ENCODE peak calls at places on chromosomes 3 and 15, in five cellular contexts. F, V, O, Q and X are unnamed samples.

GRCh38 chr3:168990621-168991020 is 672.9 kb downstream of the MECOM start:
- DNase-seq in F (no peak), V (no peak), O (no peak), Q (no peak), X (no peak)

GRCh38 chr3:31704651-31705179 is 172.0 kb downstream of the STT3B start:
- DNase-seq in F (peak; percentile 85), V (peak; percentile 50), O (no peak), Q (peak; percentile 19), X (no peak)

GRCh38 chr3:109257269-109257668 is 59.0 kb downstream of the DPPA2 start:
- DNase-seq in F (peak; percentile 34), V (no peak), O (no peak), Q (peak; percentile 26), X (no peak)

GRCh38 chr3:117788086-117788485 is 1078.5 kb downstream of the TUSC7 start:
- DNase-seq in F (peak; percentile 5), V (no peak), O (no peak), Q (no peak), X (no peak)

GRCh38 chr15:22811640-22812039 is 25.2 kb downstream of the NIPA1 start:
- DNase-seq in F (peak; percentile 59), V (no peak), O (peak; percentile 64), Q (peak; percentile 18), X (no peak)

GRCh38 chr15:37981781-37982180 is 47.3 kb downstream of the TMCO5A start:
- DNase-seq in F (peak; percentile 57), V (peak; percentile 31), O (no peak), Q (peak; percentile 31), X (no peak)

GRCh38 chr3:170233532-170233931 is 11.3 kb downstream of the PRKCI start:
- DNase-seq in F (peak; percentile 27), V (peak; percentile 68), O (no peak), Q (peak; percentile 21), X (no peak)

GRCh38 chr3:124298951-124299350 is 307.0 kb upstream of the ROPN1 start:
- DNase-seq in F (peak; percentile 56), V (no peak), O (no peak), Q (no peak), X (no peak)

GRCh38 chr3:23232016-23232415 is 28.9 kb downstream of the UBE2E2 start:
- DNase-seq in F (no peak), V (no peak), O (no peak), Q (no peak), X (no peak)

GRCh38 chr15:25733036-25733855 is 129.9 kb downstream of the ATP10A start:
- DNase-seq in F (no peak), V (no peak), O (no peak), Q (no peak), X (no peak)

GRCh38 chr15:52678468-52679231 is 538 bp downstream of the ATOSA start:
- DNase-seq in F (peak; percentile 41), V (peak; percentile 68), O (peak; percentile 73), Q (peak; percentile 81), X (no peak)

GRCh38 chr3:30538787-30539186 is 67.6 kb upstream of the TGFBR2 start:
- DNase-seq in F (peak; percentile 96), V (peak; percentile 83), O (no peak), Q (no peak), X (peak; percentile 68)

GRCh38 chr3:127610105-127610504 is 11.9 kb downstream of the MCM2 start:
- DNase-seq in F (peak; percentile 15), V (no peak), O (no peak), Q (no peak), X (no peak)

GRCh38 chr15:51888593-51889195 is 59.2 kb downstream of the TMOD3 start:
- DNase-seq in F (peak; percentile 57), V (no peak), O (no peak), Q (peak; percentile 17), X (no peak)

GRCh38 chr15:40338921-40339620 is 1.7 kb downstream of the CCDC9B start:
- DNase-seq in F (peak; percentile 99), V (peak; percentile 96), O (no peak), Q (no peak), X (peak; percentile 89)

GRCh38 chr3:21795863-21796392 is 44.9 kb upstream of the ZNF385D start:
- DNase-seq in F (no peak), V (no peak), O (no peak), Q (no peak), X (no peak)

GRCh38 chr15:74347757-74348250 is 19.6 kb downstream of the CYP11A1 start:
- DNase-seq in F (no peak), V (no peak), O (no peak), Q (no peak), X (no peak)

GRCh38 chr3:64460877-64461276 is 226.9 kb downstream of the ADAMTS9 start:
- DNase-seq in F (no peak), V (no peak), O (no peak), Q (no peak), X (no peak)

GRCh38 chr3:20066848-20067617 is 26.8 kb downstream of the KAT2B start:
- DNase-seq in F (peak; percentile 54), V (peak; percentile 83), O (no peak), Q (no peak), X (no peak)

GRCh38 chr3:23258110-23258509 is 55.0 kb downstream of the UBE2E2 start:
- DNase-seq in F (peak; percentile 63), V (no peak), O (no peak), Q (no peak), X (no peak)

GRCh38 chr3:127490271-127491023 is 100.1 kb downstream of the TPRA1 start:
- DNase-seq in F (no peak), V (no peak), O (no peak), Q (no peak), X (no peak)

GRCh38 chr3:133928903-133929607 is 33.4 kb upstream of the RAB6B start:
- DNase-seq in F (no peak), V (no peak), O (no peak), Q (no peak), X (no peak)

GRCh38 chr3:107633327-107634141 is 110.8 kb downstream of the BBX start:
- DNase-seq in F (no peak), V (no peak), O (no peak), Q (no peak), X (no peak)
- H3K4me2 ChIP-seq in F (no peak overlapping the region), V (no peak overlapping the region), O (no peak overlapping the region), Q (no peak overlapping the region), X (no peak overlapping the region)

DNA sequence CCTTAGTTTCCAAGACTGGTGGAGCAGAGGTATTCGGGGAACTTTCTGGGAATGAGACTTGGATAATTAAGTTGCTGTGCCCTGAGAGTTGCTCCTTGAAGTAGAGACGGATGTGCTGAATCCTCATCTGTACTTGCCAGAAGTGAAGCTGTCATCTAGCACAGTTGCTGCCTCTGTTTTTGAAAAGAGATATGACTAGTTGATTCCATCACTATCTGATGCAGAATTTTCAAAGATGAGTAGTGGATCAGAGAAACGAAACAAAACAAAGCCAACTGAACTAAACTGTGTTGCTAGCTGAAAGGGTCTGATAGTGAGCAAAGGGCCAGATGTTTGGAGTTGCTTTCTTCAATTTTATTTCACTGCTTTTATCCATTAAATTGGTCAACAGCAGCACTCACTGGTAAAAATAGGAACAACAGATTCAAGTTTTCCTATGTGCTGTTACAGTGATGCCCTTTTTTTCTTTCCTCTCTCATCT is 52.7 kb downstream of the MITF start:
- DNase-seq in F (peak; percentile 39), V (peak; percentile 35), O (no peak), Q (peak; percentile 19), X (no peak)
- H3K4me2 ChIP-seq in F (no peak overlapping the region), V (no peak overlapping the region), O (no peak overlapping the region), Q (peak overlapping the region; percentile 7), X (no peak overlapping the region)

DNA sequence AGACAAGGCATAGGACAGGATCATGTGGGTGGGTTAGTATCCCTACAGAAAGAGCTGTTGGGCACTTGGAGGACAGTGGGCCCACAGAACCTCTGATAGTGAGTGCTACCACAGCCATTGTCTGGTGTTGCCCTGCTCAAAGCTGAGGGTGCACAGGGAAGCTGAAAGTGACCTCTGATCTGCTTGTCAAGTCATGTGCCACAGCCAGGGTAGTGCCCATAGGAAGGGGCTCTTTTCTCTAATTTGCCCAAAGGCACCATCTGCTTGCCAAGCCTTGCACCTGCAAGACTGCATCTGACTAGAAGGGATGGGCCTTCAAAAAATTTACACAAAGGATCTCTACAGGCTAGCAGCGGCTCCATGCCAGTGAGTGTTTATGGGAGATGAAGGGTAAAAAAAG is 87.4 kb upstream of the GSK3B start:
- DNase-seq in F (peak; percentile 45), V (peak; percentile 19), O (no peak), Q (no peak), X (no peak)
- H3K4me2 ChIP-seq in F (no peak overlapping the region), V (no peak overlapping the region), O (no peak overlapping the region), Q (no peak overlapping the region), X (no peak overlapping the region)

DNA sequence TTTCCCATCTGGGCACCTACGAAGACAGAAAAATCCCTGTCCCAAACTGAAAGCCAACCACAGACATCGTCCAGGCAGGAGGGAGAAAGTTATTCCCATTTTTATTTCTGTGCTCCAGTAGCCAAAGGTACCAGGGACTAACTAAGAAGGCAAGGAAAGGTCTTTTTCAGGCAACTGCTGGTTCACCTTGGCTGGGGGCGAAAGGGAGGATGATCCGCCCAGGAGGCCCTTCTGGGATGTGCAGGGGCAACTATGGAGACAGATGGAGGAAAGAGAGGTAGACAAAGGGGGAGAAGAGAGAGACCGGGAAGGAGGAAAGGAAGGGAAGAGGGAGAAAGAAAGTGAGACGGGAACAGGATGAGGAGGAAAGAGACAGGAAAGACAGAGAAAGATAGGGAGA is 13.3 kb downstream of the WNT5A start:
- DNase-seq in F (no peak), V (no peak), O (no peak), Q (no peak), X (no peak)
- H3K4me2 ChIP-seq in F (no peak overlapping the region), V (no peak overlapping the region), O (peak overlapping the region; percentile 71), Q (peak overlapping the region; percentile 59), X (no peak overlapping the region)

GRCh38 chr3:52721742-52722033 is 15.8 kb downstream of the SPCS1 start:
- DNase-seq in F (no peak), V (peak; percentile 31), O (no peak), Q (no peak), X (no peak)
- H3K4me2 ChIP-seq in F (no peak overlapping the region), V (no peak overlapping the region), O (no peak overlapping the region), Q (no peak overlapping the region), X (no peak overlapping the region)

GRCh38 chr3:171933441-171933840 is 90.3 kb downstream of the TMEM212 start:
- DNase-seq in F (no peak), V (no peak), O (no peak), Q (no peak), X (no peak)

GRCh38 chr3:171939578-171939977 is 96.4 kb downstream of the TMEM212 start:
- DNase-seq in F (no peak), V (no peak), O (no peak), Q (no peak), X (no peak)

GRCh38 chr3:171940250-171940649 is 97.1 kb downstream of the TMEM212 start:
- DNase-seq in F (no peak), V (no peak), O (no peak), Q (no peak), X (no peak)

GRCh38 chr3:171935261-171936123 is 92.3 kb downstream of the TMEM212 start:
- DNase-seq in F (no peak), V (no peak), O (no peak), Q (no peak), X (no peak)

GRCh38 chr3:171936231-171936841 is 93.2 kb downstream of the TMEM212 start:
- DNase-seq in F (peak; percentile 60), V (peak; percentile 83), O (no peak), Q (peak; percentile 37), X (peak; percentile 2)
- H3K4me2 ChIP-seq in F (peak overlapping the region; percentile 3), V (no peak overlapping the region), O (no peak overlapping the region), Q (no peak overlapping the region), X (no peak overlapping the region)